ENCODE peak calls at places on chromosomes 5 and 9, in six cellular contexts. U is kidney, J is breast epithelium, V is cardiac fibroblast, R is lower leg skin, B is heart left ventricle. W is an unnamed sample.

GRCh38 chr5:142109356-142110045 is 922 bp downstream of the NDFIP1 start:
- DNase-seq in R (no peak), J (no peak), U (no peak), V (peak; percentile 39), B (no peak), W (no peak)

GRCh38 chr9:74379718-74380117 is 117.4 kb upstream of the RORB start:
- DNase-seq in R (no peak), V (no peak), U (no peak), B (no peak), J (no peak), W (peak; percentile 41)

GRCh38 chr5:174275959-174276358 is 230.5 kb downstream of the NSG2 start:
- DNase-seq in J (no peak), V (no peak), R (no peak), B (no peak), U (no peak), W (no peak)

GRCh38 chr9:26856413-26857032 is 36.1 kb downstream of the CAAP1 start:
- DNase-seq in B (no peak), J (no peak), V (peak; percentile 79), R (no peak), U (no peak), W (peak; percentile 54)

GRCh38 chr5:6826756-6827155 is 113.5 kb downstream of the TENT4A start:
- DNase-seq in R (no peak), U (no peak), B (no peak), J (no peak), V (no peak), W (no peak)

GRCh38 chr9:70835323-70835722 is 286.1 kb downstream of the TRPM3 start:
- DNase-seq in V (peak; percentile 32), R (no peak), B (no peak), J (no peak), U (no peak), W (no peak)

GRCh38 chr5:84437673-84438315 is 53.1 kb upstream of the EDIL3 start:
- DNase-seq in V (peak; percentile 83), B (no peak), J (no peak), R (no peak), U (no peak), W (peak; percentile 90)

GRCh38 chr9:104682642-104683041 is 11.7 kb upstream of the OR13D1 start:
- DNase-seq in R (no peak), U (no peak), B (no peak), J (no peak), V (peak; percentile 78), W (peak; percentile 70)

GRCh38 chr5:131605086-131605485 is 29.9 kb downstream of the RAPGEF6 start:
- DNase-seq in V (no peak), J (no peak), B (no peak), U (no peak), R (no peak), W (no peak)

GRCh38 chr9:92612292-92612691 is 57.6 kb downstream of the IPPK start:
- DNase-seq in U (no peak), J (no peak), B (no peak), V (no peak), R (no peak), W (no peak)

GRCh38 chr9:105238302-105238701 is 6.1 kb upstream of the SLC44A1 start:
- DNase-seq in J (no peak), U (no peak), B (no peak), V (no peak), R (no peak), W (no peak)

GRCh38 chr9:117400131-117400530 is 14.7 kb downstream of the ASTN2 start:
- DNase-seq in J (peak; percentile 26), U (no peak), V (no peak), R (no peak), B (no peak), W (no peak)

GRCh38 chr5:142697356-142697807 is 11.5 kb upstream of the FGF1 start:
- DNase-seq in V (peak; percentile 83), R (peak; percentile 30), J (peak; percentile 40), B (peak; percentile 76), U (peak; percentile 76), W (peak; percentile 67)

GRCh38 chr5:57834829-57835554 is 352.4 kb upstream of the ACTBL2 start:
- DNase-seq in U (no peak), J (no peak), B (no peak), R (no peak), V (peak; percentile 32), W (peak; percentile 82)

GRCh38 chr9:131008909-131009618 is at the start of gene LAMC3:
- DNase-seq in R (no peak), V (no peak), U (peak; percentile 78), B (no peak), J (no peak), W (no peak)

GRCh38 chr5:37557734-37558293 is 178.7 kb downstream of the WDR70 start:
- DNase-seq in U (no peak), J (no peak), B (no peak), V (no peak), R (no peak), W (no peak)

GRCh38 chr5:66339896-66340295 is 195.8 kb downstream of the SREK1 start:
- DNase-seq in V (peak; percentile 7), B (no peak), R (peak; percentile 25), U (no peak), J (no peak), W (no peak)

GRCh38 chr9:126166866-126167265 is 159.8 kb upstream of the MVB12B start:
- DNase-seq in V (no peak), J (no peak), B (no peak), U (no peak), R (peak; percentile 1), W (no peak)

GRCh38 chr9:68705636-68706578 is 867 bp downstream of the PIP5K1B start:
- DNase-seq in U (peak; percentile 77), V (peak; percentile 8), J (no peak), R (no peak), B (peak; percentile 64), W (no peak)

GRCh38 chr9:90966475-90967150 is 165.0 kb downstream of the SYK start:
- DNase-seq in R (no peak), J (no peak), B (no peak), U (no peak), V (peak; percentile 54), W (peak; percentile 76)

GRCh38 chr9:81682797-81683196 is 6.5 kb downstream of the TLE1 start:
- DNase-seq in V (peak; percentile 24), J (no peak), R (no peak), B (no peak), U (no peak), W (peak; percentile 62)

GRCh38 chr5:172452398-172453205 is 1.7 kb downstream of the SH3PXD2B start:
- DNase-seq in J (no peak), V (peak; percentile 76), R (peak; percentile 45), B (no peak), U (no peak), W (peak; percentile 85)

GRCh38 chr5:54644226-54644625 is 126.7 kb downstream of the SNX18 start:
- DNase-seq in V (peak; percentile 80), R (no peak), J (no peak), B (no peak), U (no peak), W (peak; percentile 79)

GRCh38 chr5:6307304-6307703 is 71.0 kb downstream of the MED10 start:
- DNase-seq in B (no peak), J (no peak), R (no peak), U (no peak), V (no peak), W (no peak)

GRCh38 chr5:149172261-149172660 is 31.0 kb downstream of the ABLIM3 start:
- DNase-seq in U (no peak), J (no peak), R (no peak), V (peak; percentile 94), B (no peak), W (peak; percentile 85)

GRCh38 chr9:115198018-115198417 is 80.1 kb upstream of the TNC start:
- DNase-seq in B (peak; percentile 79), V (peak; percentile 51), J (no peak), R (peak; percentile 45), U (peak; percentile 61), W (peak; percentile 65)

GRCh38 chr5:435961-436640 is 6.9 kb upstream of the EXOC3 start:
- DNase-seq in J (no peak), U (peak; percentile 63), R (no peak), B (no peak), V (peak; percentile 43), W (no peak)
- TF ChIP-seq CTCF in J (no peak), U (peak; percentile 19), R (no peak), B (no peak), V (peak; percentile 54), W (peak; percentile 58)

DNA sequence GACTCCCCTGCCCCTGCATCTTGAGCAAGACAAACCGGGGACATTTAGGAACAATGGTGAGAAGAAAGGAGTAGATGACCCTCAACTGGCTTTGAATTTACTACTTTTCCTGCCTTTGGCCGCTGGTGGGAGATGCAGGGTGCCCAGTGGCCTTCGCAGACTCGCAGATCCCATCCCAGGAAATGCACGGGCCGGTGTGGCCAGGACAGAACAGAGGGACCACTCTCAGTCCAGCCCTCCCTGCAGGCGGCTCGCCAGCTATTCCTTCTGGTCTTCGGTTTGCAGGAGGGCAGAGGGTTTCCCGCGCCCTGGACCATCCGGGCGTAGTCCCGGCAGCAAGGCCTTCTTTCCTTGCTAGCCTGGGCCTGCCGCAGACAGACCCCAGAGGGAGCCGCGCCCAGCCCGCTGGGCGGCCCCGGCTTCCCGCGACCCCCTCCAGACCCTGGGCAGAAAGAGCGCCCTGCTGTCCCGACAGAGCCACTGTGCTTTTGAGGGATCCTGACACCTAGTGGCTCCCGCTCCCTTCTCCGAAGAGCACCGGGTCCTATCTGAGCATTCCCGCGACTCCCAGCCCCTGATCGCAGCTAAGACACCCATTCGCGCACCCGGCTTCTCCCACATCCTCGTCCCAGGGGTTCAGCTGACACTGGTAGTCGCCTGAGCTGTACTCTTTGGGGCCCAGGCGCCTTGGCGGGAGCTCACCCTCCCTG is 1.2 kb downstream of the CFAP90 start:
- DNase-seq in R (no peak), J (no peak), B (no peak), U (no peak), V (no peak), W (no peak)
- H3K4me3 ChIP-seq in R (no peak overlapping the region), J (peak overlapping the region; percentile 87), B (peak overlapping the region; percentile 7), U (peak overlapping the region; percentile 52), V (no peak overlapping the region), W (peak overlapping the region; percentile 38)

GRCh38 chr9:79129865-79130480 is 441.8 kb upstream of the TLE4 start:
- DNase-seq in J (peak; percentile 24), B (no peak), V (peak; percentile 66), R (peak; percentile 36), U (no peak), W (peak; percentile 68)

GRCh38 chr9:79131876-79132377 is 439.8 kb upstream of the TLE4 start:
- DNase-seq in B (no peak), R (no peak), V (no peak), U (no peak), J (no peak), W (no peak)

GRCh38 chr9:79131375-79131774 is 440.4 kb upstream of the TLE4 start:
- DNase-seq in R (no peak), J (no peak), V (no peak), B (no peak), U (no peak), W (no peak)

GRCh38 chr9:79134654-79135053 is 437.1 kb upstream of the TLE4 start:
- DNase-seq in J (no peak), V (peak; percentile 18), B (no peak), U (no peak), R (no peak), W (peak; percentile 6)
- TF ChIP-seq CTCF in J (no peak), V (peak; percentile 23), B (no peak), U (no peak), R (no peak), W (peak; percentile 26)

DNA sequence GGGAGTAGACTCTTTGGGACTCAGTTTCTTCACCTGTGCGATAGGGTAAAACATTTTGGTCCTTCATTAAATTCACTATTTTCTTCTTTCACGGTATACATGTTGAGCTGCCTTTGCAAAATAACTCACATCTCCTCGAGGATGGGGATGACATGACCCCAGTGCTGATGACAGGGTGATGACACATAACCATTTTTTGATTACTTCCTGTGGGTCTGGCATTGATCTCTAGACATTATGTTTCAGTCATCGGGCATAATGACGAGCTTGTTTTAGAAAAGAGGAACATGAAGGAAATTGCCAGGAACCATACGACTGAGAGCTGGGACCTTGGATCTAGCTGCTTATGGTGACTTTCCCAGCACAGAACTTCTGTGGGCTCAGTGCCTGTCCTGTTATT is 25.2 kb downstream of the COL5A1 start:
- DNase-seq in V (peak; percentile 66), B (no peak), U (no peak), J (no peak), R (no peak), W (peak; percentile 24)
- H3K4me3 ChIP-seq in V (no peak overlapping the region), B (no peak overlapping the region), U (no peak overlapping the region), J (no peak overlapping the region), R (no peak overlapping the region), W (no peak overlapping the region)